ENCODE peak calls at places on chromosome 6, in six cellular contexts. V, H, G, W, C and Q are unnamed samples.

GRCh38 chr6:13787146-13787545 is 27.2 kb downstream of the MCUR1 start:
- DNase-seq in C (no peak), W (no peak), V (no peak), H (no peak), G (no peak), Q (no peak)

GRCh38 chr6:157682856-157683481 is 140.1 kb upstream of the SNX9 start:
- DNase-seq in V (no peak), H (no peak), G (no peak), W (no peak), C (no peak), Q (no peak)

GRCh38 chr6:52577778-52578473 is 1.1 kb upstream of the TRAM2 start:
- DNase-seq in V (no peak), H (no peak), W (no peak), C (no peak), G (no peak), Q (no peak)

GRCh38 chr6:131646249-131646670 is 9.2 kb downstream of the ENPP3 start:
- DNase-seq in C (no peak), G (no peak), W (no peak), V (no peak), H (no peak), Q (no peak)

GRCh38 chr6:121826156-121826810 is 390.8 kb downstream of the GJA1 start:
- DNase-seq in C (no peak), H (no peak), V (no peak), W (no peak), G (no peak), Q (no peak)

GRCh38 chr6:106763361-106763760 is 134.0 kb downstream of the QRSL1 start:
- DNase-seq in W (no peak), V (no peak), C (no peak), G (no peak), H (no peak), Q (no peak)

GRCh38 chr6:28742668-28743270 is 181.0 kb downstream of the TRIM27 start:
- DNase-seq in V (no peak), W (no peak), H (no peak), G (no peak), C (no peak), Q (peak; percentile 75)

GRCh38 chr6:157525292-157525889 is 144.4 kb downstream of the ZDHHC14 start:
- DNase-seq in V (no peak), C (no peak), H (no peak), W (no peak), G (no peak), Q (no peak)

GRCh38 chr6:167685654-167686053 is 141.1 kb upstream of the AFDN start:
- DNase-seq in C (no peak), G (no peak), H (no peak), V (no peak), W (no peak), Q (no peak)

GRCh38 chr6:73129653-73130443 is 95.4 kb downstream of the KHDC1L start:
- DNase-seq in C (peak; percentile 56), H (peak; percentile 91), G (peak; percentile 87), V (peak; percentile 78), W (peak; percentile 31), Q (peak; percentile 53)

GRCh38 chr6:13445005-13445743 is 42.2 kb downstream of the GFOD1 start:
- DNase-seq in V (peak; percentile 58), W (peak; percentile 78), C (peak; percentile 53), H (peak; percentile 46), G (peak; percentile 78), Q (no peak)

GRCh38 chr6:139927236-139927635 is 552.8 kb upstream of the CITED2 start:
- DNase-seq in C (no peak), W (no peak), G (no peak), H (no peak), V (no peak), Q (no peak)

GRCh38 chr6:49906511-49906910 is 40.2 kb upstream of the CRISP1 start:
- DNase-seq in C (no peak), W (no peak), V (no peak), H (no peak), G (no peak), Q (no peak)

DNA sequence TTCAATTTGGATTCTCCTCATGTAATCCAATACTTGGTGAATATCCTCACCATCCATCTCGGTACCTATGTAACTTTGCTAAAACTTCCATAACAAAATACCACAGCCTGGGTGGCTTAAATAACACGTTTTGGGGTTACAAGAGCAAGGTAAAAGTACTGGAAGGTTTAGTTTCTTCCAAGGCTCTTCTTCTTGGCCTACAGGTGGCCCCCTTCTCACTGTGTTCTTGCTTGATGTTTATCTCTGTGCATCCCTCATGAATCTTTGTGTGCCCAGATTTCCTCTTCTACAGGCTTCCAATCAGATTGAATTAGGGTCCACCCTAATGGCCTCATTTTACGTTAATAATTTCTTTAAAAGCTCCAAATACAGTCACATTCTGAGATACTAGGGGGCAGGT is 163.3 kb upstream of the HCRTR2 start:
- DNase-seq in C (no peak), W (no peak), V (no peak), G (no peak), H (no peak), Q (no peak)
- TF ChIP-seq CTCF in C (no peak), W (no peak), V (no peak), G (no peak), H (no peak), Q (no peak)

GRCh38 chr6:120584111-120584760 is 750.0 kb downstream of the TBC1D32 start:
- DNase-seq in G (no peak), V (no peak), H (no peak), C (no peak), W (no peak), Q (no peak)

GRCh38 chr6:120587381-120587780 is 746.9 kb downstream of the TBC1D32 start:
- DNase-seq in V (no peak), W (no peak), G (no peak), C (no peak), H (no peak), Q (no peak)
- TF ChIP-seq CTCF in V (no peak), W (no peak), G (peak; percentile 5), C (no peak), H (no peak), Q (no peak)

GRCh38 chr6:30626484-30627366 is at the start of gene ATAT1:
- DNase-seq in G (peak; percentile 88), C (peak; percentile 90), V (peak; percentile 90), W (peak; percentile 86), H (peak; percentile 78), Q (peak; percentile 60)
- TF ChIP-seq CTCF in G (peak; percentile 54), C (no peak), V (peak; percentile 36), W (peak; percentile 39), H (peak; percentile 72), Q (peak; percentile 57)

DNA sequence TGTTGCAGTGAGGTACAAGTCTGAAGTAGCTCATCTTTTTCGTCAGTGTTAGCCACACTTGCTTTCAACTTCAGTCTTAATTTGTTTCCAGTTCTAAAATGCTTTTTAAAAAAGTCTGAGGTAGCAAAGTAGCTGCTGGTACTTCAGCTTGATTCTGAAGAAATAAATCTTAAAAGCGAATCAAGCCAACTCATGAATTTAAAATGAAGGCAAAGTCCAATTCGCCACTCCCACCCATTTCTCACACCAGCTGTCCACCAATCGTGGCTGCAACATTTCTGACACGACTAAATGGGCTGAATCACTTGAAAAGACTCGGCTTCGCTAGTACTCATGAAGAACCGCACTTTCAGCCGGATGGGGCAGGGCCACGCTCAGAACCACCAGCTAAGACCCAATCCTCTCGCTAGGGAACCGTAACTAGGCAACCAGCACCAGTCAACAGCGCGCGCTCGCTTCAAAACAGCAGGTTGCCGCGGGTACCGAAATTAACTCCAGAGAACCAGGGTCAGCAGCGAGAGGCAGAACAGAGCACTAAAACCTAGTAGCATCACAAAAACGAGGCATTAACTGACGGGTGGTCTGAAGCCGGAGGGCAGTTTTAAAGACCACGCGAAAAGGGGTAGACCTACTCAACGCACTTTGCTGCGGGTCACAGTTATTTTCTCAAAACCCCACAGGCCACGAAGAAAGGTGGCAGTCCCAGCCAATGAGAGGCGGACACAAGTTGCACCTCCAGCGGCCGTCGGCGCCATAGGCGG is 900 bp downstream of the BCLAF1 start:
- DNase-seq in W (peak; percentile 57), H (peak; percentile 71), C (peak; percentile 77), G (peak; percentile 82), V (peak; percentile 91), Q (peak; percentile 68)
- TF ChIP-seq CTCF in W (no peak), H (peak; percentile 65), C (peak; percentile 14), G (no peak), V (peak; percentile 62), Q (peak; percentile 28)